ENCODE peak calls at places on chromosomes 11 and 22, in nine cellular contexts. Q is upper lobe of left lung, D is pancreas, W is breast epithelium, E is GM23248, F is osteoblast, J is neural progenitor cell, B is colonic mucosa, M is upper lobe of right lung. P is an unnamed sample. For H3K4me1 and H3K9me3, the result is how much of the 10 kb centered on the place peaks cover.

GRCh38 chr22:42269407-42270177 is 861 bp downstream of the TCF20 start:
- DNase-seq in Q (peak), D (peak), W (peak), E (peak), F (peak), J (peak), B (peak), M (peak), P (peak)

GRCh38 chr11:58318532-58318931 is 40.3 kb downstream of the OR5B17 start:
- DNase-seq in Q (no peak), D (no peak), W (no peak), E (peak), F (no peak), J (no peak), B (no peak), M (no peak), P (no peak)

GRCh38 chr11:32562839-32563599 is 20.6 kb upstream of the EIF3M start:
- DNase-seq in Q (no peak), D (no peak), W (no peak), E (no peak), F (no peak), J (no peak), B (no peak), M (no peak), P (no peak)

GRCh38 chr11:32821517-32821916 is 8.2 kb upstream of the PRRG4 start:
- DNase-seq in Q (no peak), D (no peak), W (no peak), E (peak), F (no peak), J (no peak), B (no peak), M (no peak), P (no peak)

GRCh38 chr11:59292611-59293010 is 66.1 kb upstream of the OR5AN1 start:
- DNase-seq in Q (no peak), D (no peak), W (no peak), E (no peak), F (no peak), J (no peak), B (no peak), M (no peak), P (no peak)

GRCh38 chr22:37214431-37215025 is 2.3 kb upstream of the SSTR3 start:
- DNase-seq in Q (no peak), D (no peak), W (no peak), E (no peak), F (peak), J (no peak), B (no peak), M (peak), P (no peak)

GRCh38 chr22:40346178-40347064 is at the start of gene ADSL:
- DNase-seq in Q (peak), D (peak), W (peak), E (peak), F (peak), J (peak), B (peak), M (peak), P (peak)

GRCh38 chr22:45207981-45208664 is 32.6 kb downstream of the KIAA0930 start:
- DNase-seq in Q (no peak), D (peak), W (no peak), E (peak), F (peak), J (no peak), B (no peak), M (no peak), P (no peak)

GRCh38 chr11:72445423-72445822 is 11.1 kb upstream of the CLPB start:
- DNase-seq in Q (no peak), D (no peak), W (no peak), E (no peak), F (no peak), J (no peak), B (no peak), M (no peak), P (no peak)

DNA sequence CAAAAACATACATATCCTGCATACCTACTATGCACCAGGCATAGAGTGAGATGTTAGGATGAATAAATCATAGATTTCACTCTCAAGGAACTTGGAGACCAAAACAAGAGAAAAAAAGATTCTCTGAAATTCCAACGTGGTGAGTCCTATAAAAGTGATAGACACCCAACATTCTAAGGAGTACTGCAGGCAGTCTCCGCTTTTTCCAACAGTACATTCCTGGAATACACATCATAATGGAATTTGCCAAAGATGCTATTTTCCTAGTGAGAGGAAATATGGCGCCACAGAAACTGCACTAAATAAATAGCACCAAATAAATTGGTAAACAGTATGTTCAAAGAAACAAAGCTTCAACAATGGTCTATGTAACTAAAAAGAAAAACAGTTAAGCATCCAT is 6.0 kb downstream of the TMEM123 start:
- DNase-seq in Q (no peak), D (no peak), W (no peak), E (peak), F (peak), J (no peak), B (no peak), M (no peak), P (no peak)
- H3K4me1 ChIP-seq in Q (under half), D (under half), W (under half), E (under half), F (under half), J (under half), B (under half), M (under half), P (under half)

DNA sequence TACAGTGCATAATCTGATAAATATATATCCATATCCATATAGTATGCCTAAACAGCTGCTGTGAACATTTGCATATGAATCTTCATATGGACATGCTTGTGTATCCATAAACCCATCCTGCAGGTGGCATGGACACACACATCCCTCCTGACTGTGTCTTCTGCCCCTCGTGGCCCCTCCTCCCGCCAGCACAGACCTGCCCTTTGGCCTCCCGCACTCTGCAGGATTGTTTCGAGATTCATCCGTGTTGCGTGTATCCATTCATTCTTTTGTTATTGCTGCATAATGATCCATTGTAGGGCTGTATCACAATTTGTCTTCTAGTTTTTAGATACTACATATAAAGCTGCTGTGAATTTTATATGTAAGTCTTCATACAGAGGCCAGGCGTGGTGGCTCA is 24.0 kb downstream of the ZBED4 start:
- DNase-seq in Q (no peak), D (no peak), W (no peak), E (no peak), F (no peak), J (no peak), B (no peak), M (no peak), P (peak)
- H3K9me3 ChIP-seq in Q (under half), D (under half), W (under half), E (under half), F (under half), J (under half), B (under half), M (under half), P (under half)

GRCh38 chr11:118353084-118353710 is 6.2 kb upstream of the UBE4A start:
- DNase-seq in Q (no peak), D (no peak), W (no peak), E (peak), F (peak), J (no peak), B (no peak), M (no peak), P (no peak)

GRCh38 chr11:118359295-118359958 is at the start of gene UBE4A:
- DNase-seq in Q (peak), D (peak), W (peak), E (peak), F (peak), J (peak), B (peak), M (peak), P (peak)

GRCh38 chr11:118358071-118358470 is 1.3 kb upstream of the UBE4A start:
- DNase-seq in Q (no peak), D (no peak), W (no peak), E (peak), F (no peak), J (no peak), B (no peak), M (no peak), P (no peak)
- H3K4me1 ChIP-seq in Q (under half), D (under half), W (under half), E (under half), F (under half), J (under half), B (under half), M (under half), P (under half)

DNA sequence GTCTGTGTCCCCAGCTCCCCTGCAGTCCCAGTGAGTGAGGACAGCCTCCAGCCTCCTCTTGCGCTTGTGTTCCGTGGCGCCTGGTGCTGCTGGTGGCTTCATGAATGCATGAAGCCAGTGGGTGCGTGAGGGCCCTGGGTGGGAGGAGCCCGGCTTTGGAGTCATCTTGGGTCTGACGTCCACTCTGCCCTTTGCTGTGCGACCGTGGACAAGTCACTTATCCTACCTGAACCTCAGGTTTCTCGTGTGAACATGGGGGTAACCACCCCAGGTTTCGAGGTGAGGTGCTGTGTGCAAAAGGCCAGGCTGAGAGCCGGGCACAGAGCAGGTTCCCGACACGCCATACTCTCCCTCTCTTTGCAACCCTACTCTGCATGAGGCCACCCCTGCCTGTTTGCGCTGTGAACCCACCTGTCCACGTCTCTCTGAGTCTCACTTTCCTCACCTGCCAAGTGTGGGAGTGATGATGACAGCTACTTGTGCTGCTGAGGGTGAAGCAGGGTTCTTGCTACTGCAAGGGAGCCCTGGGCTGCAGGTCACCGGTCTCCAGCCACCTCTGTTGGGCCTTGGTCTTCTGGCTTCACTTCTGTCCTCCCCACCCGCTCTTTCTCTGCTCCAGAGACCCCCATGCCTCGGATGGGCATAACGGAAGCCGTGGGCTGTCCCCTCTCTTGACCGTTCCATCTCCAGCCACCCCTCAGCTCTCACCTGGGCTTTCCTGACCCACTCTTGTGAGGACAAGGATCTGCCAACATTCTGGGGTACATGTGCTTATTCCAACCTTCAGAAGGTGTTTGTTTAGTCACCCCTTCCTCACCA is 537.6 kb downstream of the TBC1D22A start:
- DNase-seq in Q (peak), D (no peak), W (peak), E (no peak), F (peak), J (no peak), B (no peak), M (no peak), P (no peak)
- H3K9me3 ChIP-seq in Q (under half), D (under half), W (under half), E (under half), F (under half), J (under half), B (under half), M (under half), P (under half)

DNA sequence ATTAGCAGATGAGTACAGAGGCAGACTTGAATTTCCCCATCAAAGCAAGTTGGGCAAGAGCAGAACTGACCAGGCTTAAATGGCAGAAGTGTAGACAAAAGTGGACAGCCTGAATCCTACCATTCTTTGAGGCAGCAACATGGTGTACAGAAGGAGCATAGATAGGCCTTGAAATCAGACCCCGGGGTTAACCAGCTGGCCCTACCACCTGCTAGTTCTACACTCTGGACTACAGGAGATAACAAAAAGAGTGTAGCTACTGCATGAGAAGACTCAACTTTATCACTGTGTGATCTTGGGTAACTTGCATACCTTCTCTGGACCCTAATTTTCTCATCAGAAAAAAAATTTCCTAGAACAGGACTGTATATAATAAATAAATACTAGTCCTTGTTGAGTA is 427.5 kb upstream of the CADM1 start:
- DNase-seq in Q (no peak), D (no peak), W (no peak), E (no peak), F (no peak), J (no peak), B (no peak), M (no peak), P (no peak)
- H3K4me1 ChIP-seq in Q (under half), D (under half), W (under half), E (under half), F (under half), J (under half), B (under half), M (under half), P (under half)

GRCh38 chr11:104093426-104094280 is 57.2 kb downstream of the DDI1 start:
- DNase-seq in Q (no peak), D (no peak), W (no peak), E (no peak), F (no peak), J (no peak), B (no peak), M (no peak), P (no peak)
- H3K9me3 ChIP-seq in Q (under half), D (under half), W (under half), E (under half), F (under half), J (under half), B (under half), M (under half), P (under half)